ENCODE peak calls at places on chromosomes 12 and 14, in six cellular contexts. Y is MM.1S, H is thoracic aorta, X is stomach, K is fibroblast of lung, W is heart left ventricle. D is an unnamed sample.

GRCh38 chr14:34496679-34497513 is 34.9 kb upstream of the SPTSSA start:
- DNase-seq in K (peak; percentile 100), H (peak; percentile 41), X (peak; percentile 41), W (peak; percentile 77), Y (no peak), D (peak; percentile 83)

GRCh38 chr12:72074956-72075355 is 136.3 kb downstream of the TPH2 start:
- DNase-seq in X (no peak), H (no peak), K (no peak), Y (no peak), W (no peak), D (no peak)

GRCh38 chr12:96635844-96636243 is 146.5 kb downstream of the CFAP54 start:
- DNase-seq in W (no peak), Y (no peak), X (no peak), K (no peak), H (no peak), D (no peak)

GRCh38 chr12:130719263-130719892 is 3.3 kb upstream of the RIMBP2 start:
- DNase-seq in W (no peak), Y (no peak), X (no peak), K (no peak), H (no peak), D (no peak)

GRCh38 chr12:19018302-19018980 is 111.1 kb upstream of the PLEKHA5 start:
- DNase-seq in Y (no peak), X (no peak), H (no peak), K (peak; percentile 80), W (no peak), D (no peak)

GRCh38 chr12:24909667-24910066 is 39.2 kb downstream of the BCAT1 start:
- DNase-seq in X (no peak), K (peak; percentile 93), H (peak; percentile 47), Y (no peak), W (peak; percentile 20), D (no peak)

GRCh38 chr14:90505531-90505930 is 108.7 kb downstream of the CALM1 start:
- DNase-seq in Y (no peak), X (no peak), K (no peak), W (no peak), H (no peak), D (no peak)

GRCh38 chr12:50507930-50508329 is 3.1 kb downstream of the DIP2B start:
- DNase-seq in X (no peak), W (no peak), Y (no peak), H (no peak), K (no peak), D (no peak)

GRCh38 chr14:24900281-24900868 is 149.6 kb downstream of the STXBP6 start:
- DNase-seq in H (no peak), W (no peak), X (no peak), Y (no peak), K (peak; percentile 66), D (no peak)

GRCh38 chr12:55446334-55446733 is 2.5 kb downstream of the OR6C2 start:
- DNase-seq in Y (no peak), K (no peak), X (no peak), H (no peak), W (no peak), D (no peak)

GRCh38 chr12:66197413-66198055 is 8.5 kb downstream of the IRAK3 start:
- DNase-seq in X (no peak), H (no peak), K (peak; percentile 19), W (no peak), Y (no peak), D (no peak)

GRCh38 chr12:6928703-6929407 is 1.1 kb downstream of the ATN1 start:
- DNase-seq in Y (no peak), W (no peak), K (no peak), H (no peak), X (no peak), D (no peak)

GRCh38 chr14:54815016-54815415 is 87.6 kb downstream of the GCH1 start:
- DNase-seq in Y (no peak), K (peak; percentile 19), W (no peak), X (no peak), H (no peak), D (no peak)

GRCh38 chr12:96108321-96108720 is 72.9 kb upstream of the LTA4H start:
- DNase-seq in K (no peak), H (no peak), W (peak; percentile 72), Y (no peak), X (no peak), D (no peak)

GRCh38 chr12:31702047-31702446 is 26.8 kb downstream of the AMN1 start:
- DNase-seq in H (no peak), K (peak; percentile 3), Y (no peak), W (no peak), X (no peak), D (no peak)

GRCh38 chr12:118082161-118082560 is 21.2 kb upstream of the WSB2 start:
- DNase-seq in X (no peak), Y (no peak), K (no peak), W (no peak), H (no peak), D (no peak)

GRCh38 chr14:26526132-26526531 is 71.7 kb downstream of the NOVA1 start:
- DNase-seq in H (no peak), K (peak; percentile 47), W (no peak), Y (no peak), X (no peak), D (no peak)

GRCh38 chr12:108392284-108392683 is 53.2 kb upstream of the CMKLR1 start:
- DNase-seq in X (no peak), W (no peak), Y (no peak), H (no peak), K (no peak), D (no peak)

GRCh38 chr12:50282581-50283229 is 615 bp downstream of the LIMA1 start:
- DNase-seq in K (peak; percentile 78), H (no peak), X (no peak), W (no peak), Y (no peak), D (no peak)

GRCh38 chr14:21040370-21040925 is 1.7 kb upstream of the RNASE7 start:
- DNase-seq in Y (no peak), K (no peak), W (no peak), H (no peak), X (no peak), D (no peak)

GRCh38 chr14:21039059-21039422 is 3.1 kb upstream of the RNASE7 start:
- DNase-seq in H (no peak), X (peak; percentile 80), K (peak; percentile 70), W (peak; percentile 86), Y (no peak), D (peak; percentile 88)

GRCh38 chr14:21041676-21042433 is at the start of gene RNASE7:
- DNase-seq in K (no peak), H (no peak), Y (no peak), X (no peak), W (no peak), D (peak; percentile 78)

GRCh38 chr14:21038416-21039058 is 3.6 kb upstream of the RNASE7 start:
- DNase-seq in W (no peak), Y (no peak), X (no peak), H (no peak), K (peak; percentile 46), D (no peak)

DNA sequence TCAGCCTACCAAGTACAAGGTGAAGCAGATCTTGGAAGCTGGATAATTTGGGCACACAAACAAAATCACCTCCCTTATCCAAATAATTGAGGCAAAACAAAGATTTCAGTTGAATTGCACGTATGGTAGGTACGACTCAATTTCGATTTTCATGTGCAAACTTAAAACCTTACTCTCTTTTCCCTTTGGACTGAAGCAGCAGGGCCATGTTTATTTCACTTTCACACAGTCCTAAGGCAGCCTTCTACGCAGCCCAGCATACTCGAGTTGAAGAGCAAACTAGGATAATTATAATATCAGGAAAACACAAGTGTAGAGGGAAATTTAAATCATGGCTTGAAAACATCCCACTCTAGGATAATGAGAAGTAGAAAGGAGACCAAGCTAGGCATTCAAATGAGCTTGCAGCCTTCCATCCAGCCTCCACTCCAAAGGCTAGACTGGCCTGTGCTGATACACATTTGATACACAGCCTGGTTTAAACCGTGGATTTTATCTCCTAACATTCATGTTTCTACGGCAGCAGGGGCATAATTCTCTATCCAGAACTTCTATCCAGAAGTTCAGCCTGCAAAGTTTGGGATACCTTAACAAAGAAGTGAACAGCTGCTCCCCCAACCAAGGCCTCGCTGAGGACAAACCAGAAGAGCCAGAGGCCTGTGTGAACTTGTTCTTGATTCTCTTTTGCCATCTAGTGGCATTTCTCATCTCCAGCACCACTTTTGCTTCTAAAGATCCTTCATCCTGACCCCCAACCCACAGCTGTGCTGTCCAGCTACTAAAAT is 2.4 kb upstream of the RNASE7 start:
- DNase-seq in W (peak; percentile 61), H (no peak), Y (peak; percentile 27), K (peak; percentile 75), X (peak; percentile 49), D (peak; percentile 50)
- H3K27ac ChIP-seq in W (peak overlapping the region; percentile 79), H (peak overlapping the region; percentile 64), Y (no peak overlapping the region), K (no peak overlapping the region), X (peak overlapping the region; percentile 66), D (peak overlapping the region; percentile 80)

GRCh38 chr14:101215266-101215665 is 311.7 kb upstream of the RTL1 start:
- DNase-seq in H (no peak), X (no peak), K (no peak), W (no peak), Y (no peak), D (no peak)

GRCh38 chr14:101219896-101220703 is 316.6 kb upstream of the RTL1 start:
- DNase-seq in X (peak; percentile 25), K (no peak), Y (no peak), W (no peak), H (no peak), D (no peak)

GRCh38 chr14:101217972-101218371 is 314.4 kb upstream of the RTL1 start:
- DNase-seq in K (no peak), W (no peak), X (peak; percentile 9), H (no peak), Y (no peak), D (no peak)

GRCh38 chr14:101215936-101216335 is 312.4 kb upstream of the RTL1 start:
- DNase-seq in Y (no peak), X (peak; percentile 22), W (no peak), H (no peak), K (no peak), D (peak; percentile 20)

GRCh38 chr14:101216725-101217463 is 313.4 kb upstream of the RTL1 start:
- DNase-seq in K (no peak), H (no peak), W (no peak), X (no peak), Y (no peak), D (no peak)
- TF ChIP-seq CTCF in K (no peak), H (no peak), W (no peak), X (no peak), Y (no peak), D (no peak)

GRCh38 chr14:95188372-95188771 is 31.0 kb upstream of the DICER1 start:
- DNase-seq in X (no peak), W (no peak), Y (no peak), H (no peak), K (no peak), D (no peak)
- H3K4me1 ChIP-seq in X (peaks cover 23% of the 10 kb centered on the region), W (peaks cover 28% of the 10 kb centered on the region), Y (no peaks in the 10 kb centered on the region), H (no peaks in the 10 kb centered on the region), K (peaks cover 2% of the 10 kb centered on the region), D (no peaks in the 10 kb centered on the region)

DNA sequence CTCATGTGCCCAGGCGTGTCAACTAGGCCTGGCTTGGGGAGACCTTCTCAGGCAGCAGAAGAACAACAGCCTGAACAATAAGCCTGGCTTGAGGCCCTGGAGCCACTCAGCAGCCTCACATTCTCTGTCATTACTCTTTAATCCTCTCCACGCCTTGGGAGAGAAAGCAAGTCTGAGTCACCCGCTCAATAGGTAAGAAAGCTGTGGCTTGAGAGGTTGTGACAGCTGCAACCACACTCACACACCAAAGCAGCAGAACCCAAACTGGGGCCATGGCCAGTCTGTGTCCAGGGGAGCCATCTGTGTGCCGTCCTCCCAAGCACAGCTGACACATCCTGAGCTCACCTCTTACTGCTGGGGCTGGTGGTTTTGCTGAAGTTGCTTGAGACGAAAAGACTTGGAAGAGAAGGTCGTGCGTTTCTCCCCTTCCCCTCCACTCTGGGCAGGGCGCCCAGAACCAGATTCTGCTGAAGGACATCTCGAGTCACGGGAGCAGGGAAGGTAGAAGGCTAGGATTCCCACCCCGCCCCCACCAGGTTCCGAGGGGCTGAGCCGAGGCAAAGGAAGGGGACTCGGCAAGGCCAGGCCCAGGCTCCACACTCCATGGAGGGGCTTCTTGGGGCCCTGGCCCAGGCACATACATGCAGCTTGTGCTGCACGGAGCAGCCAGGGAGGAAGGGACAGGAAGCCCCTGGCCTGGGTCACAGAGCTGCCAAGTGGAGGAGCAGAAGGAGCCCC is 5.5 kb downstream of the TMEM63C start:
- DNase-seq in H (no peak), K (no peak), W (no peak), Y (no peak), X (peak; percentile 47), D (no peak)
- H3K27ac ChIP-seq in H (no peak overlapping the region), K (no peak overlapping the region), W (no peak overlapping the region), Y (no peak overlapping the region), X (no peak overlapping the region), D (peak overlapping the region; percentile 62)